ENCODE peak calls at places on chromosomes 2 and 18, in four cellular contexts. W is uterus, T is fibroblast of lung, H is NCI-H1105. X is an unnamed sample.

GRCh38 chr2:1993711-1994682 is 249.7 kb upstream of the PXDN start:
- DNase-seq in H (no peak), W (no peak), T (peak), X (peak)

GRCh38 chr2:68158134-68158447 is 403 bp downstream of the PNO1 start:
- DNase-seq in H (no peak), T (peak), W (no peak), X (no peak)

GRCh38 chr2:191152841-191153240 is 2.0 kb upstream of the STAT4 start:
- DNase-seq in T (peak), W (no peak), H (no peak), X (no peak)

GRCh38 chr2:141496805-141497204 is 634.0 kb downstream of the LRP1B start:
- DNase-seq in W (no peak), T (peak), H (no peak), X (no peak)

GRCh38 chr2:230891509-230891908 is 26.8 kb downstream of the ITM2C start:
- DNase-seq in W (no peak), T (no peak), H (no peak), X (no peak)

GRCh38 chr18:31512203-31512764 is 14.3 kb downstream of the DSG2 start:
- DNase-seq in W (no peak), H (no peak), T (peak), X (no peak)

GRCh38 chr2:3730646-3731045 is 27.3 kb downstream of the DCDC2C start:
- DNase-seq in W (no peak), T (peak), H (no peak), X (no peak)

GRCh38 chr2:120907822-120908221 is 172.2 kb downstream of the GLI2 start:
- DNase-seq in W (no peak), H (no peak), T (no peak), X (no peak)

GRCh38 chr18:75507636-75508035 is 80.1 kb upstream of the SMIM21 start:
- DNase-seq in T (peak), H (no peak), W (no peak), X (no peak)